ENCODE peak calls at places on chromosomes 2 and 18, in five cellular contexts. A is heart right ventricle, Q is stomach, C is colonic mucosa, D is SK-N-SH. W is an unnamed sample.

GRCh38 chr2:128580988-128581848 is 262.6 kb upstream of the HS6ST1 start:
- DNase-seq in D (no peak), A (no peak), C (no peak), Q (no peak), W (no peak)

GRCh38 chr18:55732227-55733106 is 144.5 kb upstream of the TCF4 start:
- DNase-seq in Q (no peak), A (no peak), C (no peak), D (no peak), W (no peak)

GRCh38 chr2:3423492-3424170 is 44.1 kb downstream of the TRAPPC12 start:
- DNase-seq in A (peak), Q (peak), C (peak), D (peak), W (peak)

GRCh38 chr2:26299488-26300092 is 46.4 kb upstream of the SELENOI start:
- DNase-seq in D (no peak), C (peak), Q (peak), A (peak), W (no peak)

GRCh38 chr2:166812166-166812891 is 76.0 kb upstream of the XIRP2 start:
- DNase-seq in D (no peak), A (no peak), Q (no peak), C (no peak), W (no peak)

GRCh38 chr2:45134726-45135125 is 125.5 kb upstream of the SIX2 start:
- DNase-seq in C (no peak), Q (no peak), A (no peak), D (no peak), W (no peak)

GRCh38 chr2:120934891-120935338 is 199.2 kb downstream of the GLI2 start:
- DNase-seq in A (no peak), Q (peak), D (no peak), C (peak), W (no peak)

GRCh38 chr2:204971219-204971907 is 426.1 kb downstream of the PARD3B start:
- DNase-seq in Q (no peak), C (no peak), D (no peak), A (no peak), W (no peak)

GRCh38 chr18:50374753-50375391 is at the start of gene SKA1:
- DNase-seq in D (peak), Q (peak), C (peak), A (peak), W (peak)

GRCh38 chr18:59631583-59632181 is 65.5 kb downstream of the CCBE1 start:
- DNase-seq in C (no peak), Q (no peak), A (no peak), D (peak), W (no peak)

GRCh38 chr2:166343467-166343866 is 32.3 kb downstream of the SCN9A start:
- DNase-seq in A (no peak), Q (no peak), D (no peak), C (no peak), W (no peak)

GRCh38 chr2:120442923-120443571 is 97.1 kb downstream of the INHBB start:
- DNase-seq in Q (peak), D (no peak), A (no peak), C (peak), W (no peak)

GRCh38 chr2:74430502-74430901 is 9.0 kb downstream of the WDR54 start:
- DNase-seq in C (no peak), A (no peak), D (no peak), Q (no peak), W (no peak)

GRCh38 chr18:70397259-70397925 is 108.5 kb downstream of the SOCS6 start:
- DNase-seq in D (no peak), A (no peak), Q (no peak), C (no peak), W (no peak)

GRCh38 chr2:121650554-121650930 is 1.3 kb upstream of the CLASP1 start:
- DNase-seq in A (no peak), Q (no peak), C (peak), D (peak), W (no peak)

GRCh38 chr2:79235135-79235534 is 75.6 kb upstream of the REG3A start:
- DNase-seq in D (no peak), C (no peak), A (no peak), Q (no peak), W (no peak)

GRCh38 chr2:111990856-111991255 is 64.2 kb upstream of the TMEM87B start:
- DNase-seq in C (no peak), D (no peak), Q (no peak), A (no peak), W (no peak)

GRCh38 chr2:28662468-28663095 is 89.0 kb upstream of the PPP1CB start:
- DNase-seq in C (peak), D (no peak), A (no peak), Q (peak), W (no peak)

GRCh38 chr2:84805250-84805917 is 75.5 kb downstream of the TRABD2A start:
- DNase-seq in C (no peak), A (no peak), D (no peak), Q (no peak), W (no peak)

GRCh38 chr2:60476206-60476946 is 77.1 kb downstream of the BCL11A start:
- DNase-seq in D (no peak), Q (peak), A (no peak), C (peak), W (no peak)

GRCh38 chr2:68809324-68810240 is 61.6 kb downstream of the BMP10 start:
- DNase-seq in D (no peak), C (no peak), A (no peak), Q (no peak), W (no peak)

GRCh38 chr2:16393483-16394071 is 272.1 kb downstream of the CYRIA start:
- DNase-seq in C (no peak), Q (no peak), A (no peak), D (no peak), W (no peak)

GRCh38 chr2:44705851-44706555 is 235.5 kb upstream of the SIX3 start:
- DNase-seq in A (no peak), C (no peak), D (peak), Q (no peak), W (no peak)

DNA sequence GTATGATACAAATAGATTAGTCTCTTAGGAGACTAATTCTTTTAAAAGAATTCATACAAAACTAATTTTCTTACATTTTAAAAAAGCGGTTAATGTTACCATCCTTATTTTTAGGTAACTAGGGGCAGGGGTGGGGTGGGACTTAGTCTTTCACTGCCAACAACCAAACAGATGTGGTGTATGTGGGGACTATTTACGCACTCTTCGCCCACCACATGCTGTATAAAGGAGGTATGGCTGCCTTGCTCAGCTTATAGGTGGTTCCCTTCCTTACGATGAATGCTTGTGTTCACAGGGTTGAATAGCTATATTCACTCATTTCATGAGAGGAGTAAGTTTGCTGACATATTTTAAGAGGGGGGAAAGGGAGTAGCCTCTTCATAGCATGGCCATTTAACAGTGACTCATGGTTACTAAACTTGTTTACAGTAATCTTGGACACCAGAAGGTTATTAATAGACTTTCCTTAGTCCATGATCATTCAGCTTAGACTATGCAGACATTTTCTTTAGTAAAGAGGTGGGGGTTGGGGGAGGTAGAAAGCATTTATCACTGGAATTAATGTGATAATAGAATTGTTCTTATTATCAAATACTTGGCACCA is 61.8 kb downstream of the CAB39 start:
- DNase-seq in C (no peak), A (no peak), Q (no peak), D (no peak), W (no peak)
- H3K4me3 ChIP-seq in C (no peak), A (no peak), Q (no peak), D (no peak), W (no peak)

DNA sequence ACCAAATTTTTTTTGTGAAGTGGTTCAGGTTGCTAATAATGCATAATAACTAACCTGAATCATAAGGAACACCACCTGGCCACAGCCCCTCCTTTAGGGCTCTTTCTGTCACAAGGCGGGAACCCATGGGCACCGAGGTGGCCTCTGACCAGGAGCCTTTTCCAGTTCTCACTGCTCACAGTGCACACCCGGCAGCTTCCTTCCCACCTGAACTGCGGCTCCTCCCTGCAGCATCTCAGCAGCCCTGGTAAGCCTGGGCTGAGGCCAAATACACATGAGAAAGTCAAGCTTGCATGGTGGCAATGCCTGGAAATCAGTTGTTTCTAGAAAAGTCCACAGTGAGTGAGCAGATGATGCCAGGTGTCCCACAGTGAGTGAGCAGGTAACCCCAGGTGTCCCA is 77.6 kb upstream of the SNTG2 start:
- DNase-seq in A (no peak), Q (peak), D (no peak), C (no peak), W (no peak)
- H3K27ac ChIP-seq in A (no peak), Q (no peak), D (no peak), C (no peak), W (no peak)

GRCh38 chr2:217932661-217933325 is 70.0 kb downstream of the TNS1 start:
- DNase-seq in A (peak), D (peak), C (no peak), Q (no peak), W (no peak)
- H3K4me3 ChIP-seq in A (peak), D (no peak), C (no peak), Q (no peak), W (no peak)

GRCh38 chr18:79405781-79406575 is 10.2 kb downstream of the NFATC1 start:
- DNase-seq in D (no peak), C (peak), Q (peak), A (peak), W (peak)

GRCh38 chr18:79404567-79404910 is 8.8 kb downstream of the NFATC1 start:
- DNase-seq in Q (no peak), C (no peak), D (no peak), A (no peak), W (no peak)

GRCh38 chr18:79406708-79407107 is 11.0 kb downstream of the NFATC1 start:
- DNase-seq in A (no peak), D (no peak), C (no peak), Q (no peak), W (no peak)

GRCh38 chr18:79403723-79404566 is 8.2 kb downstream of the NFATC1 start:
- DNase-seq in C (no peak), Q (no peak), A (no peak), D (no peak), W (no peak)

DNA sequence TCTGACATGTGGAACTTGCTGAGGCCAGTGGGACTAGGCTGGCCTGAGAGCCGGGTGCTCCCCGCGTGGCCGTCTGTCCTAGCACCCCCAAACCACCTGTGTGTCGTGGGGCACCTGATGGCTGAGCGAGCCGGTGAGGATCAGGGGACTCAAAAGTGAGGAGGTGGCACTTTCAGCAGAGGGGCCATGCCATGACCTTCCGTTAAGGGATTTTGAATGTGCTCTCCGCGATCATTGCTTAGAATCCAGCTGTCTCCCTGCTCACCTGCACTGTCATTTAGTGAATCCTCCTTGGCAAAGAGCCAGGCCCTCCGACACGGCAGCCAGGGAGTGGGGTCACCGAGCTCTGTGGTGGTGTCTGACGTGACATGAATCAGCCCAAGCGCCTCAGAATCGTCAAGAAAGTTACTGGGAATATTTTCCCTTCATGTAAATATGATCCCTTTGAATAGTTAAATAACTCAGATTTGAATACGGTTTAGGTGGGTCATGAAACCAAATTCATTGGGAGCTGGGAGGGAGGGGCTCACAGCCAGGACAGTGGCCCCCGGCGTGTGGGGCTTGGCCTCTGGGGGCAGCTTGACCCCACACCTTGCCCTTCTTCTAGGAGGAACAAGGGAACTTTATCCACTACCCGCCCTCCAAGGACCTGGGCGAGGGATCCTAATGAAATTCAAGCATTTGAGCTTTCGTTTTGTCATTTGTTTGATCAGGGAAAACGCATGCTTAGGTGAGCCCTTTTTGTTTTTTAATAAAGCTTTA is 9.5 kb downstream of the NFATC1 start:
- DNase-seq in D (no peak), A (no peak), C (no peak), Q (no peak), W (peak)
- H3K27ac ChIP-seq in D (no peak), A (peak), C (peak), Q (peak), W (peak)

GRCh38 chr18:46179306-46179705 is 75.1 kb downstream of the HAUS1 start:
- DNase-seq in D (no peak), A (no peak), C (no peak), Q (no peak), W (no peak)
- H3K4me3 ChIP-seq in D (no peak), A (no peak), C (no peak), Q (no peak), W (no peak)

GRCh38 chr18:46416706-46417638 is 240.0 kb downstream of the LOXHD1 start:
- DNase-seq in Q (no peak), A (no peak), C (no peak), D (no peak), W (no peak)

GRCh38 chr18:46415532-46415931 is 241.5 kb downstream of the LOXHD1 start:
- DNase-seq in Q (no peak), A (no peak), D (no peak), C (no peak), W (no peak)

GRCh38 chr18:46421973-46422551 is 235.0 kb downstream of the LOXHD1 start:
- DNase-seq in D (no peak), C (no peak), A (no peak), Q (no peak), W (no peak)

GRCh38 chr18:46419391-46420141 is 237.5 kb downstream of the LOXHD1 start:
- DNase-seq in C (no peak), D (peak), A (no peak), Q (no peak), W (no peak)

GRCh38 chr18:46418657-46419260 is 238.3 kb downstream of the LOXHD1 start:
- DNase-seq in D (no peak), A (peak), C (no peak), Q (no peak), W (no peak)
- H3K27ac ChIP-seq in D (no peak), A (peak), C (no peak), Q (peak), W (no peak)

DNA sequence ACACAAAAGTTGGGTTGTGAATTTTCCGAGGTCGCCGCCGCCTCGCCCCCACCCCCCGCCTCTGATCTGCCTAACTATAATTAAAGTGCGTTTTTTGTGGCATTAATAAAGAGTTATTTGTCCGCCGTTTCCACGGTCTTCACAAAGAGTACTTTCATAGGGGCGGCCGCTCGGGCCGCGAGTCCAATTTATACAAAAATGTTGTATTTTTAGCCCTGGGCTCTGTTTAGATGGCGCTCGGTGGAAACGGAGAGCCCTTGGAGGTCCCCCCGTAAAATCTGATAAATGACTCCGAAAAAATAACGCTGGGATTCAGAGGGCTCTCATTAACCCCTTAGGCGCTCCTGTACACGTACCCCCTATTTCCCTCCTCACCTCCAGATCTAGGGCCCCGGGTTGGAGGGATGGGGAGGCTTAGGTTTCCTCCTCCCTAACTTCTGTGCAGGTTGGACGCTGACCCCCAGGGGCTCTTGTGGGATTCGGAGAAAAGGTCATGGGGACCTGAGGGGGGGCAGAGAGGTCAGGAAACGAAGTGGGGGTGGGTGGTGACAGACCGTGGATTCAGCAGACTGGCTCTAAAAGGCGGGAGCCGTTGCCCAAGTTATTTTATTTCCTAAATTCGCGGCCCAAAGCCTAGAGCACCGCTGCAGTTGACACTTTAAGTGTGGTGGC is 1.9 kb downstream of the CYP26B1 start:
- DNase-seq in C (no peak), A (no peak), D (peak), Q (no peak), W (no peak)
- H3K4me3 ChIP-seq in C (peak), A (peak), D (no peak), Q (peak), W (no peak)

W was measured in CD8-positive, alpha-beta memory T cell.